ENCODE peak calls at places on chromosomes 4 and X, in nine cellular contexts. K is fibroblast of the aortic adventitia; H is transverse colon; G is AG04450; I is type B pancreatic cell; M is RWPE1; E is thoracic aorta; X is lower leg skin; Y is CD4-positive, alpha-beta T cell. T is an unnamed sample.

GRCh38 chrX:139091086-139091485 is 379.6 kb upstream of the FGF13 start:
- DNase-seq in K (peak), H (no peak), G (no peak), I (no peak), M (no peak), E (no peak), X (no peak), Y (no peak), T (no peak)

GRCh38 chr4:21948347-21949072 is at the start of gene KCNIP4:
- DNase-seq in K (peak), H (peak), G (no peak), I (peak), M (peak), E (no peak), X (no peak), Y (no peak), T (peak)

GRCh38 chr4:76595435-76595834 is 160.4 kb downstream of the SHROOM3 start:
- DNase-seq in K (no peak), H (no peak), G (no peak), I (no peak), M (no peak), E (no peak), X (no peak), Y (no peak), T (no peak)

GRCh38 chrX:97199501-97199900 is 315.8 kb downstream of the RPA4 start:
- DNase-seq in K (peak), H (no peak), G (no peak), I (no peak), M (no peak), E (no peak), X (no peak), Y (no peak), T (no peak)

GRCh38 chrX:66016905-66017658 is 22.8 kb downstream of the VSIG4 start:
- DNase-seq in K (no peak), H (no peak), G (no peak), I (no peak), M (no peak), E (no peak), X (no peak), Y (no peak), T (no peak)

GRCh38 chr4:4673070-4673469 is 131.2 kb upstream of the STX18 start:
- DNase-seq in K (peak), H (peak), G (no peak), I (no peak), M (peak), E (no peak), X (peak), Y (no peak), T (peak)

GRCh38 chr4:28238756-28239155 is 1378.1 kb downstream of the STIM2 start:
- DNase-seq in K (no peak), H (no peak), G (no peak), I (no peak), M (no peak), E (no peak), X (no peak), Y (no peak), T (no peak)

GRCh38 chr4:162461952-162462351 is 298.2 kb upstream of the FSTL5 start:
- DNase-seq in K (no peak), H (no peak), G (no peak), I (no peak), M (no peak), E (no peak), X (no peak), Y (no peak), T (no peak)

GRCh38 chr4:8392591-8393190 is 47.8 kb downstream of the ACOX3 start:
- DNase-seq in K (no peak), H (no peak), G (no peak), I (no peak), M (no peak), E (no peak), X (no peak), Y (no peak), T (no peak)

GRCh38 chrX:15930585-15930984 is 76.0 kb upstream of the AP1S2 start:
- DNase-seq in K (peak), H (no peak), G (peak), I (no peak), M (peak), E (no peak), X (no peak), Y (no peak), T (peak)

GRCh38 chrX:129979207-129979920 is 3.1 kb upstream of the BCORL1 start:
- DNase-seq in K (no peak), H (peak), G (no peak), I (no peak), M (no peak), E (no peak), X (no peak), Y (no peak), T (peak)

GRCh38 chr4:79663157-79663556 is 255.1 kb upstream of the GK2 start:
- DNase-seq in K (no peak), H (no peak), G (no peak), I (no peak), M (no peak), E (no peak), X (no peak), Y (no peak), T (no peak)

GRCh38 chr4:76179398-76180318 is 31.5 kb upstream of the NUP54 start:
- DNase-seq in K (peak), H (peak), G (peak), I (peak), M (peak), E (peak), X (peak), Y (peak), T (peak)

GRCh38 chrX:66021758-66022741 is 17.8 kb downstream of the VSIG4 start:
- DNase-seq in K (no peak), H (no peak), G (no peak), I (no peak), M (no peak), E (no peak), X (no peak), Y (no peak), T (no peak)

GRCh38 chrX:71302461-71303213 is 1.1 kb downstream of the ITGB1BP2 start:
- DNase-seq in K (peak), H (no peak), G (no peak), I (no peak), M (no peak), E (no peak), X (no peak), Y (no peak), T (peak)

GRCh38 chr4:167906851-167907250 is 185.5 kb upstream of the ANXA10 start:
- DNase-seq in K (peak), H (no peak), G (no peak), I (no peak), M (no peak), E (no peak), X (no peak), Y (no peak), T (peak)

GRCh38 chr4:150323551-150324325 is 245.5 kb downstream of the DCLK2 start:
- DNase-seq in K (peak), H (no peak), G (no peak), I (no peak), M (no peak), E (no peak), X (no peak), Y (no peak), T (no peak)

GRCh38 chrX:32483534-32484136 is 727.7 kb downstream of the DMD start:
- DNase-seq in K (no peak), H (no peak), G (no peak), I (no peak), M (peak), E (no peak), X (no peak), Y (no peak), T (no peak)

GRCh38 chr4:10998826-10999225 is 314.3 kb upstream of the CLNK start:
- DNase-seq in K (peak), H (no peak), G (no peak), I (no peak), M (no peak), E (no peak), X (no peak), Y (no peak), T (peak)

GRCh38 chrX:2767631-2768455 is 16.0 kb downstream of the XG start:
- DNase-seq in K (peak), H (peak), G (peak), I (no peak), M (peak), E (no peak), X (peak), Y (no peak), T (peak)

GRCh38 chr4:71494539-71494938 is 155.7 kb downstream of the SLC4A4 start:
- DNase-seq in K (no peak), H (no peak), G (no peak), I (no peak), M (no peak), E (no peak), X (no peak), Y (no peak), T (no peak)
- TF ChIP-seq CTCF in K (no peak), H (no peak), G (peak), I (no peak), M (no peak), E (no peak), X (no peak), Y (no peak), T (no peak)

GRCh38 chr4:15756361-15756861 is 21.7 kb upstream of the CD38 start:
- DNase-seq in K (no peak), H (peak), G (no peak), I (no peak), M (peak), E (no peak), X (no peak), Y (peak), T (no peak)
- TF ChIP-seq CTCF in K (no peak), H (no peak), G (peak), I (no peak), M (no peak), E (no peak), X (no peak), Y (peak), T (no peak)

DNA sequence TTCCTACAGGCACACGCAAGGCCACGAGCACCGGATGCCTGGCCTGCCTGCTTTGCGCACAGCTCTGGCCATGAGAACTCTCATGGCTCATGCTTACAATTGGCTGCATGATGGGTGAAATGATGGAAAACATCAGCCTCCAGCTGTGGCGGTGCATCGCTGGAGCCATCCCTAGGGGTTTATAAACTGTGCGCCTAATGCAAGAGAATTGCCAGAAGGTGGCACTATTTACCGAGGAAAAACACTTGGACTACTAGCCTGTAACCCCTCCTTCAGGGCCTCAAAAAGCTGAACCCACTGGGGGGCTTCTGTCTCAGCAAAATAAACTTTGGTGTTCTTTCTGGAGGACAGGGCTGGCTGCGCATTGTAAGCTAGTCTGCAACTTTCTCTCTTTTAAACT is 51.9 kb downstream of the PHKA2 start:
- DNase-seq in K (peak), H (no peak), G (no peak), I (no peak), M (peak), E (no peak), X (no peak), Y (no peak), T (peak)
- TF ChIP-seq CTCF in K (peak), H (peak), G (peak), I (peak), M (no peak), E (no peak), X (no peak), Y (no peak), T (peak)

DNA sequence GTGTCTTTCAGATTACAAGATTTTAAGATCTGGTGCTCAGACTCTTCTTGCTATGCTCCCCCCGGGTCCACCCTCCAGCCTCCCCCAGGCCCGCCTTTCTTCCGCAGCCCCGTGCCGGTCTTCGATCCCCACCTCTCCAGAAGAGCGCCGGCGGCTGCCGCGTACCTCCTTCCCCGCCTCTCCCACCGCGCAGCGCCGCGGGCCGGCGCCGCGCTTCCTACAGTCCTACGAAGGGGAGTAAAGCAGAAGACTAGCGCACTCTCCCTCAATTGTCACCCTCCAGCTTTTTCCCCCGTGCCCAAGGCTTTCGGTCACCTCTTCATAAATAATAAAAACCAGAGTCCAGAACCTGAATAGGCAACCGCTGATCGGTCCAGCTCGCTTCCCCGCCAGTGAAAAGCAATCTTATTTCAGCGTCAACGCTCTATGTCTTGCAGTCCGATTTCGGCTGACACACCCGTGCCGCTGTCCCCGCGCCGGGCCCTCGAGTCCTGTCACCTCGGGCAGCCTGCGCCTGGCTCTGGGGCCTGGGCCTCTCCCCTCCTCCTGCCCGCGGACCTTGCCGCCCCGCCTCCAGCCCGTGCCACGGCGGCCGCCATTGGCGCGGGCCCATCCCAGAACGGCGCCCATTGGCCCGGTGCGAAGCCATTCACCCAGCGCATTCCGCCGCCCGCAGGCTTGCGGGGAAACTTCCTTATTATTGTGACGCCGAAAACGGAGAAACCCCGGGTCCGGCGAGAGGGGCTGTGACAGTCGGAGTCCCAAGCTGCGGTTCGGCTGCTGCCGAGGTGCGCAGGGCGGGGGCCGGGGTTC is at the start of gene HERC3:
- DNase-seq in K (peak), H (peak), G (peak), I (peak), M (peak), E (peak), X (peak), Y (peak), T (peak)
- TF ChIP-seq CTCF in K (peak), H (no peak), G (no peak), I (peak), M (no peak), E (no peak), X (no peak), Y (no peak), T (no peak)

DNA sequence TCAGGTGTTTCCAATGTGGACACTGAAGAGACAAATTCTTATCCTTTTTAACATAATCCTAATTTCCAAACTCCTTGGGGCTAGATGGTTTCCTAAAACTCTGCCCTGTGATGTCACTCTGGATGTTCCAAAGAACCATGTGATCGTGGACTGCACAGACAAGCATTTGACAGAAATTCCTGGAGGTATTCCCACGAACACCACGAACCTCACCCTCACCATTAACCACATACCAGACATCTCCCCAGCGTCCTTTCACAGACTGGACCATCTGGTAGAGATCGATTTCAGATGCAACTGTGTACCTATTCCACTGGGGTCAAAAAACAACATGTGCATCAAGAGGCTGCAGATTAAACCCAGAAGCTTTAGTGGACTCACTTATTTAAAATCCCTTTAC is 18.6 kb downstream of the TLR7 start:
- DNase-seq in K (no peak), H (no peak), G (no peak), I (no peak), M (no peak), E (no peak), X (no peak), Y (no peak), T (no peak)
- TF ChIP-seq CTCF in K (no peak), H (no peak), G (no peak), I (no peak), M (no peak), E (no peak), X (no peak), Y (no peak), T (no peak)

GRCh38 chrX:114046695-114047279 is 537.1 kb upstream of the HTR2C start:
- DNase-seq in K (no peak), H (no peak), G (no peak), I (no peak), M (no peak), E (no peak), X (no peak), Y (no peak), T (no peak)
- TF ChIP-seq CTCF in K (no peak), H (no peak), G (no peak), I (no peak), M (no peak), E (no peak), X (no peak), Y (no peak), T (no peak)

T was measured in foreskin fibroblast.